ENCODE peak calls at places on chromosomes 13 and 19, in six cellular contexts. Y, B, Q, E, D and J are unnamed samples.

GRCh38 chr19:1136201-1136600 is 32.4 kb downstream of the GPX4 start:
- DNase-seq in E (peak), Y (no peak), B (no peak), Q (no peak), D (no peak), J (no peak)

GRCh38 chr19:33403221-33403972 is 29.9 kb downstream of the CEBPG start:
- DNase-seq in B (no peak), D (no peak), Q (peak), E (peak), Y (no peak), J (no peak)

GRCh38 chr13:51502206-51502651 is 49.4 kb upstream of the INTS6 start:
- DNase-seq in Q (no peak), E (no peak), B (no peak), D (no peak), Y (no peak), J (no peak)

GRCh38 chr13:109412232-109412935 is 374.0 kb downstream of the IRS2 start:
- DNase-seq in D (peak), B (peak), Y (no peak), Q (no peak), E (peak), J (peak)

GRCh38 chr13:29817604-29818378 is 32.6 kb downstream of the UBL3 start:
- DNase-seq in B (no peak), D (no peak), Q (no peak), Y (no peak), E (no peak), J (no peak)

GRCh38 chr19:7191946-7192691 is 102.1 kb downstream of the INSR start:
- DNase-seq in B (no peak), Q (no peak), D (no peak), E (no peak), Y (no peak), J (no peak)

GRCh38 chr19:45279587-45280192 is 28.6 kb downstream of the MARK4 start:
- DNase-seq in Q (no peak), D (no peak), B (no peak), Y (no peak), E (no peak), J (no peak)

GRCh38 chr19:30371157-30371845 is 883 bp upstream of the ZNF536 start:
- DNase-seq in D (no peak), Q (no peak), Y (no peak), E (no peak), B (no peak), J (no peak)

GRCh38 chr19:29139227-29139626 is 73.7 kb downstream of the UQCRFS1 start:
- DNase-seq in Q (no peak), B (no peak), D (no peak), Y (no peak), E (no peak), J (no peak)

GRCh38 chr19:34793562-34793961 is 20.5 kb upstream of the ZNF599 start:
- DNase-seq in Y (no peak), D (no peak), Q (no peak), B (no peak), E (no peak), J (no peak)

GRCh38 chr19:56104423-56104822 is 16.7 kb downstream of the ZNF787 start:
- DNase-seq in B (no peak), Q (no peak), E (no peak), D (no peak), Y (no peak), J (no peak)

GRCh38 chr13:71218960-71219359 is 648.0 kb downstream of the DACH1 start:
- DNase-seq in Q (no peak), Y (no peak), B (peak), E (peak), D (no peak), J (no peak)

GRCh38 chr13:109760372-109760771 is 26.0 kb downstream of the IRS2 start:
- DNase-seq in B (no peak), D (no peak), Y (no peak), Q (no peak), E (no peak), J (no peak)

GRCh38 chr13:36998624-36999041 is 507 bp downstream of the ALG5 start:
- DNase-seq in Y (no peak), B (peak), Q (peak), D (no peak), E (peak), J (no peak)

GRCh38 chr13:73894995-73895571 is 239.1 kb downstream of the KLF12 start:
- DNase-seq in Y (no peak), Q (no peak), D (no peak), B (no peak), E (no peak), J (no peak)

GRCh38 chr13:86826232-86826631 is 844.9 kb upstream of the SLITRK5 start:
- DNase-seq in D (no peak), Q (no peak), E (no peak), B (no peak), Y (no peak), J (no peak)

GRCh38 chr13:31699650-31700049 is 39.7 kb upstream of the RXFP2 start:
- DNase-seq in Y (no peak), D (no peak), Q (no peak), E (no peak), B (peak), J (no peak)

GRCh38 chr13:38328699-38329098 is 21.0 kb upstream of the UFM1 start:
- DNase-seq in D (no peak), B (no peak), Q (no peak), E (no peak), Y (no peak), J (no peak)

GRCh38 chr19:21593934-21594844 is 88.8 kb downstream of the ZNF429 start:
- DNase-seq in Y (no peak), E (no peak), D (no peak), B (no peak), Q (no peak), J (no peak)

GRCh38 chr13:52646967-52647366 is 4.7 kb downstream of the HNRNPA1L2 start:
- DNase-seq in B (no peak), Y (no peak), D (no peak), E (no peak), Q (no peak), J (no peak)

GRCh38 chr13:52652980-52653303 is 306 bp downstream of the SUGT1 start:
- DNase-seq in D (no peak), Y (no peak), Q (peak), E (no peak), B (no peak), J (peak)

GRCh38 chr13:52652170-52652979 is at the start of gene SUGT1:
- DNase-seq in D (peak), Q (peak), B (peak), E (peak), Y (peak), J (peak)

GRCh38 chr13:52651880-52652169 is 811 bp upstream of the SUGT1 start:
- DNase-seq in D (no peak), B (no peak), Q (no peak), E (no peak), Y (no peak), J (no peak)

DNA sequence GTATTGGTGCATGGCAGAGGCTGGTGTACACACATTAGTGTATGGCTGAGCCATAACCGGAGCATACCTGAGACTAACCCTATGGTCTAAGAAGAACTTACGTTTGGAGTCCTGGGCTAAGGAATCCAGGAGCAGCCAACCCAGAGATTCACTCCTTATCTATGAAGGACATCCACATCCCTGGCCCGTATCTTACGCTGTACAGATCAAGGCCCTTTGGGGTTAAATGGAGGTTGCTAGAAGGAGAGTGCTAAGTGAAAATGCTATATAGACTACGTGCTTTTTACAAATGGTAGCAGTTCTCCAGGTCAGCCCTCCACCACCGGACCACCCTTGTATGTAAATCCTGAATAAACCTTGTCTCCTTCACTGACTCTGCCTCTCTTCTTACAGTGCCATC is 1.9 kb upstream of the SUGT1 start:
- DNase-seq in E (no peak), Y (no peak), Q (no peak), B (no peak), D (no peak), J (no peak)
- H3K27ac ChIP-seq in E (no peak), Y (no peak), Q (no peak), B (no peak), D (no peak), J (no peak)

DNA sequence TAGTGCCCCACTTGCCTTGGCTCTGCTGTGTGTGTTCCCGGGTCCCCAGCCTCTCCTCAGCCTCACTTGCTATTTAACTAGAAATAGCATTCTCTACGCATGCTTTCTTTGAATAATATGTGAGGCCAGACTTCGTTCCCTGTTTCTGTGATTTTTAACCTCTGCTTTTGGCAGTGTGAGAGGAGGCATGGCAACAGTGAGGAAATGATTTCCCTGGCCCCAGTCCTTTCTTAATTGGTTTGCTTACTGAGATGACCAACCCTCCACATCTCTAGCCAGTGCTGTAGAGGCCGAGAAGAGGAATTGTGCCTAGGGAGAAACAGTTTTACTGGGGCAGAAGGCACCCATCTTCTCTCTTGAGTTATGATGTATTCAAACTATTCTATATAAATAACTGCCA is 74.0 kb upstream of the NPAS1 start:
- DNase-seq in E (no peak), Y (peak), D (no peak), Q (no peak), B (no peak), J (no peak)
- H3K27ac ChIP-seq in E (peak), Y (peak), D (peak), Q (peak), B (no peak), J (peak)

GRCh38 chr19:3554254-3555083 is 2.9 kb downstream of the MFSD12 start:
- DNase-seq in Y (no peak), Q (no peak), B (no peak), E (peak), D (no peak), J (no peak)
- H3K27ac ChIP-seq in Y (peak), Q (no peak), B (no peak), E (peak), D (no peak), J (peak)

GRCh38 chr19:36116344-36116637 is 1.0 kb downstream of the TBCB start:
- DNase-seq in Y (no peak), B (no peak), E (no peak), Q (no peak), D (no peak), J (no peak)
- H3K27ac ChIP-seq in Y (peak), B (no peak), E (no peak), Q (no peak), D (no peak), J (peak)